ENCODE peak calls at places on chromosomes 2 and 18, in nine cellular contexts. One of them, this sample, is unnamed.

GRCh38 chr2:33597026-33597425 is 2.1 kb downstream of the FAM98A start:
- DNase-seq in body of pancreas: no peak
- DNase-seq in A549: no peak
- DNase-seq in uterus: no peak
- DNase-seq in heart left ventricle: no peak
- DNase-seq in HCT116: no peak
- DNase-seq in H1: no peak
- DNase-seq in GM12878: no peak
- DNase-seq in IMR-90: no peak
- DNase-seq in this sample: no peak

GRCh38 chr2:56151841-56152240 is 31.9 kb upstream of the CCDC85A start:
- DNase-seq in HCT116: no peak
- DNase-seq in IMR-90: no peak
- DNase-seq in H1: no peak
- DNase-seq in A549: no peak
- DNase-seq in GM12878: no peak
- DNase-seq in uterus: no peak
- DNase-seq in body of pancreas: no peak
- DNase-seq in heart left ventricle: no peak
- DNase-seq in this sample: no peak

GRCh38 chr2:11505652-11506610 is 27.9 kb upstream of the GREB1 start:
- DNase-seq in body of pancreas: peak
- DNase-seq in uterus: no peak
- DNase-seq in heart left ventricle: no peak
- DNase-seq in A549: no peak
- DNase-seq in GM12878: peak
- DNase-seq in IMR-90: no peak
- DNase-seq in HCT116: peak
- DNase-seq in H1: no peak
- DNase-seq in this sample: no peak

GRCh38 chr2:215713393-215713792 is 277.5 kb upstream of the FN1 start:
- DNase-seq in uterus: no peak
- DNase-seq in IMR-90: peak
- DNase-seq in body of pancreas: no peak
- DNase-seq in heart left ventricle: no peak
- DNase-seq in A549: peak
- DNase-seq in H1: no peak
- DNase-seq in HCT116: no peak
- DNase-seq in GM12878: no peak
- DNase-seq in this sample: no peak

GRCh38 chr2:193527146-193527545 is 1332.4 kb upstream of the TMEFF2 start:
- DNase-seq in A549: no peak
- DNase-seq in GM12878: no peak
- DNase-seq in body of pancreas: no peak
- DNase-seq in uterus: no peak
- DNase-seq in HCT116: no peak
- DNase-seq in IMR-90: no peak
- DNase-seq in heart left ventricle: no peak
- DNase-seq in H1: no peak
- DNase-seq in this sample: no peak

GRCh38 chr2:10027931-10028330 is 15.4 kb upstream of the KLF11 start:
- DNase-seq in uterus: no peak
- DNase-seq in body of pancreas: no peak
- DNase-seq in HCT116: no peak
- DNase-seq in H1: no peak
- DNase-seq in IMR-90: no peak
- DNase-seq in A549: no peak
- DNase-seq in heart left ventricle: no peak
- DNase-seq in GM12878: no peak
- DNase-seq in this sample: no peak

GRCh38 chr2:67652679-67653078 is 255.5 kb downstream of the ETAA1 start:
- DNase-seq in uterus: no peak
- DNase-seq in HCT116: no peak
- DNase-seq in body of pancreas: no peak
- DNase-seq in heart left ventricle: no peak
- DNase-seq in IMR-90: no peak
- DNase-seq in A549: no peak
- DNase-seq in GM12878: no peak
- DNase-seq in H1: no peak
- DNase-seq in this sample: no peak

GRCh38 chr2:133836220-133836619 is 268.0 kb upstream of the NCKAP5 start:
- DNase-seq in IMR-90: no peak
- DNase-seq in A549: no peak
- DNase-seq in GM12878: no peak
- DNase-seq in H1: no peak
- DNase-seq in body of pancreas: no peak
- DNase-seq in HCT116: no peak
- DNase-seq in heart left ventricle: no peak
- DNase-seq in uterus: no peak
- DNase-seq in this sample: no peak

GRCh38 chr2:46306988-46307655 is 9.9 kb downstream of the EPAS1 start:
- DNase-seq in A549: peak
- DNase-seq in IMR-90: no peak
- DNase-seq in heart left ventricle: peak
- DNase-seq in body of pancreas: no peak
- DNase-seq in uterus: no peak
- DNase-seq in H1: no peak
- DNase-seq in GM12878: no peak
- DNase-seq in HCT116: no peak
- DNase-seq in this sample: no peak

GRCh38 chr2:238685327-238685709 is 162.6 kb upstream of the TWIST2 start:
- DNase-seq in IMR-90: no peak
- DNase-seq in uterus: no peak
- DNase-seq in body of pancreas: no peak
- DNase-seq in HCT116: no peak
- DNase-seq in heart left ventricle: no peak
- DNase-seq in H1: no peak
- DNase-seq in A549: no peak
- DNase-seq in GM12878: no peak
- DNase-seq in this sample: no peak

GRCh38 chr2:133568172-133568571 is at the start of gene NCKAP5:
- DNase-seq in HCT116: no peak
- DNase-seq in H1: no peak
- DNase-seq in heart left ventricle: no peak
- DNase-seq in A549: peak
- DNase-seq in IMR-90: peak
- DNase-seq in body of pancreas: peak
- DNase-seq in uterus: no peak
- DNase-seq in GM12878: no peak
- DNase-seq in this sample: no peak

GRCh38 chr2:96098900-96099590 is 17.3 kb downstream of the ADRA2B start:
- DNase-seq in IMR-90: no peak
- DNase-seq in heart left ventricle: peak
- DNase-seq in H1: peak
- DNase-seq in body of pancreas: peak
- DNase-seq in GM12878: no peak
- DNase-seq in uterus: peak
- DNase-seq in A549: no peak
- DNase-seq in HCT116: no peak
- DNase-seq in this sample: no peak

GRCh38 chr2:236221798-236222197 is 42.4 kb downstream of the ASB18 start:
- DNase-seq in body of pancreas: no peak
- DNase-seq in heart left ventricle: no peak
- DNase-seq in IMR-90: no peak
- DNase-seq in uterus: no peak
- DNase-seq in HCT116: no peak
- DNase-seq in A549: no peak
- DNase-seq in H1: no peak
- DNase-seq in GM12878: no peak
- DNase-seq in this sample: no peak

GRCh38 chr18:79898952-79899608 is 52.4 kb downstream of the SLC66A2 start:
- DNase-seq in H1: peak
- DNase-seq in HCT116: no peak
- DNase-seq in GM12878: no peak
- DNase-seq in heart left ventricle: peak
- DNase-seq in uterus: peak
- DNase-seq in IMR-90: no peak
- DNase-seq in body of pancreas: no peak
- DNase-seq in A549: no peak
- DNase-seq in this sample: no peak

GRCh38 chr2:222943820-222944219 is 83.0 kb downstream of the ACSL3 start:
- DNase-seq in A549: no peak
- DNase-seq in HCT116: no peak
- DNase-seq in GM12878: no peak
- DNase-seq in heart left ventricle: no peak
- DNase-seq in uterus: no peak
- DNase-seq in body of pancreas: no peak
- DNase-seq in H1: no peak
- DNase-seq in IMR-90: peak
- DNase-seq in this sample: no peak

GRCh38 chr18:10482985-10483949 is 28.8 kb downstream of the APCDD1 start:
- DNase-seq in heart left ventricle: no peak
- DNase-seq in body of pancreas: no peak
- DNase-seq in IMR-90: no peak
- DNase-seq in H1: no peak
- DNase-seq in GM12878: peak
- DNase-seq in HCT116: no peak
- DNase-seq in A549: no peak
- DNase-seq in uterus: no peak
- DNase-seq in this sample: no peak

GRCh38 chr2:39068757-39069515 is 51.9 kb downstream of the SOS1 start:
- DNase-seq in H1: no peak
- DNase-seq in IMR-90: peak
- DNase-seq in GM12878: no peak
- DNase-seq in heart left ventricle: no peak
- DNase-seq in body of pancreas: no peak
- DNase-seq in HCT116: no peak
- DNase-seq in uterus: no peak
- DNase-seq in A549: peak
- DNase-seq in this sample: no peak

GRCh38 chr2:127371037-127371436 is 16.7 kb downstream of the MAP3K2 start:
- DNase-seq in body of pancreas: no peak
- DNase-seq in heart left ventricle: peak
- DNase-seq in H1: no peak
- DNase-seq in A549: peak
- DNase-seq in GM12878: no peak
- DNase-seq in IMR-90: no peak
- DNase-seq in HCT116: peak
- DNase-seq in uterus: no peak
- DNase-seq in this sample: no peak

GRCh38 chr2:61878756-61879155 is 9.7 kb downstream of the CCT4 start:
- DNase-seq in body of pancreas: no peak
- DNase-seq in heart left ventricle: no peak
- DNase-seq in A549: no peak
- DNase-seq in IMR-90: no peak
- DNase-seq in GM12878: no peak
- DNase-seq in H1: no peak
- DNase-seq in HCT116: no peak
- DNase-seq in uterus: no peak
- DNase-seq in this sample: no peak

GRCh38 chr2:211751853-211752252 is 786.7 kb downstream of the ERBB4 start:
- DNase-seq in heart left ventricle: no peak
- DNase-seq in uterus: no peak
- DNase-seq in A549: no peak
- DNase-seq in IMR-90: no peak
- DNase-seq in HCT116: no peak
- DNase-seq in GM12878: no peak
- DNase-seq in H1: no peak
- DNase-seq in body of pancreas: no peak
- DNase-seq in this sample: no peak

DNA sequence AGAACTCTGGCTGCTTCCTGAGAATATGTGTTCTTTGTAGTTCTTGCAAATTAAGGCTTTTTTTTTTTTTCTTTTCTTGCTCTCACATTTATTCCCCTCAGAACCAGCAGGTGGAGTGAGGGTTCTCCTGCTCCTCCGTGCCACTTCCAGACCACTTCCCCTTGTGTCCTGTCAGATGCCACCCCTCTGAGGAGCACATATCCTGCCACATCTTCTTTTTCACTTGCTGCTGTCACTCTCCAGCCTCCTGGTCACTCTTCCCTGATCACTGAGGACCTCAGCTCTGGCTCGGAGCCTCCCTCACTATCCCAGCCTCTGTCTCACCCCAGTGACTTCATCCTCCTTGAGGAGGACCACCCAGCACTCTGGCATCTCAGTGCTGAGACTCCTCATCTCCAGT is 100.5 kb downstream of the TACR1 start:
- DNase-seq in IMR-90: peak
- DNase-seq in A549: peak
- DNase-seq in GM12878: no peak
- DNase-seq in HCT116: no peak
- DNase-seq in body of pancreas: no peak
- DNase-seq in H1: no peak
- DNase-seq in heart left ventricle: no peak
- DNase-seq in uterus: no peak
- DNase-seq in this sample: no peak
- TF ChIP-seq CTCF in IMR-90: peak
- TF ChIP-seq CTCF in A549: peak
- TF ChIP-seq CTCF in GM12878: peak
- TF ChIP-seq CTCF in HCT116: peak
- TF ChIP-seq CTCF in body of pancreas: no peak
- TF ChIP-seq CTCF in H1: peak
- TF ChIP-seq CTCF in heart left ventricle: peak
- TF ChIP-seq CTCF in uterus: no peak
- TF ChIP-seq CTCF in this sample: no peak

DNA sequence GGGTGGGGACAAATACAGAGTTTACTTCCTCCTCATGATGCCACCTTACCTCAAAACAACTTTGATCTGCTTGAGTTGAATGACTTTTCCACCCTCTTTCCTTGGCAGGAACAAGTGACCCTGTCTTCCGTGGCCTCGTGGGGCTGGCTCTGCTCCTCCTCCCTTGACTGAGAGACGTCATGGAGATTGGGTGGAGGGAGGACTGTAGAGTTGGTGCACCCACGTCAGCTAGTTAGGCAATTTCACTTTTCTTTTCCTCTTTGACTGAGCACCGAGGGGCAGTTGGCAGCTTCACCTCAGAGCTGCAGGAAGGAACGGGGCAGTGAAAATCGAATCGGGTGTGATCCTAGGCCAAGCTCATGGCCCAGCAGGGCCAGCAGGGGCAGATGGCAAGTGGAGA is at the start of gene SP140:
- DNase-seq in body of pancreas: no peak
- DNase-seq in heart left ventricle: peak
- DNase-seq in GM12878: peak
- DNase-seq in uterus: no peak
- DNase-seq in A549: no peak
- DNase-seq in H1: no peak
- DNase-seq in IMR-90: no peak
- DNase-seq in HCT116: no peak
- DNase-seq in this sample: peak
- TF ChIP-seq POLR2A in body of pancreas: peak
- TF ChIP-seq POLR2A in heart left ventricle: no peak
- TF ChIP-seq POLR2A in GM12878: peak
- TF ChIP-seq POLR2A in uterus: no peak
- TF ChIP-seq POLR2A in A549: no peak
- TF ChIP-seq POLR2A in H1: no peak
- TF ChIP-seq POLR2A in IMR-90: no peak
- TF ChIP-seq POLR2A in HCT116: no peak
- TF ChIP-seq POLR2A in this sample: peak

GRCh38 chr2:197674060-197674459 is 1.3 kb downstream of the RFTN2 start:
- DNase-seq in HCT116: no peak
- DNase-seq in body of pancreas: no peak
- DNase-seq in heart left ventricle: no peak
- DNase-seq in A549: no peak
- DNase-seq in H1: no peak
- DNase-seq in IMR-90: no peak
- DNase-seq in GM12878: no peak
- DNase-seq in uterus: no peak
- DNase-seq in this sample: no peak
- H3K4me3 ChIP-seq in HCT116: no peak
- H3K4me3 ChIP-seq in body of pancreas: no peak
- H3K4me3 ChIP-seq in heart left ventricle: peak
- H3K4me3 ChIP-seq in A549: no peak
- H3K4me3 ChIP-seq in H1: no peak
- H3K4me3 ChIP-seq in IMR-90: no peak
- H3K4me3 ChIP-seq in GM12878: no peak
- H3K4me3 ChIP-seq in uterus: no peak
- H3K4me3 ChIP-seq in this sample: peak

GRCh38 chr2:140586379-140586778 is 1544.4 kb downstream of the LRP1B start:
- DNase-seq in IMR-90: peak
- DNase-seq in A549: peak
- DNase-seq in HCT116: peak
- DNase-seq in GM12878: peak
- DNase-seq in H1: peak
- DNase-seq in uterus: no peak
- DNase-seq in body of pancreas: no peak
- DNase-seq in heart left ventricle: no peak
- DNase-seq in this sample: no peak
- TF ChIP-seq CTCF in IMR-90: peak
- TF ChIP-seq CTCF in A549: peak
- TF ChIP-seq CTCF in HCT116: peak
- TF ChIP-seq CTCF in GM12878: peak
- TF ChIP-seq CTCF in H1: peak
- TF ChIP-seq CTCF in uterus: no peak
- TF ChIP-seq CTCF in body of pancreas: no peak
- TF ChIP-seq CTCF in heart left ventricle: no peak
- TF ChIP-seq CTCF in this sample: no peak